ENCODE peak calls at places on chromosomes 16 and 17, in five cellular contexts. V is H1, X is H9, B is trophoblast cell, D is neuronal stem cell. R is an unnamed sample.

GRCh38 chr17:77319211-77320031 is 178.7 kb downstream of the SEC14L1 start:
- DNase-seq in V (no peak), B (peak), D (no peak), X (peak), R (peak)

GRCh38 chr16:82641336-82641984 is 14.7 kb downstream of the CDH13 start:
- DNase-seq in X (no peak), V (no peak), B (no peak), D (no peak), R (peak)

GRCh38 chr16:89449726-89450335 is 40.5 kb downstream of the ANKRD11 start:
- DNase-seq in D (no peak), B (peak), X (no peak), V (no peak), R (peak)

GRCh38 chr17:74960739-74961342 is 11.7 kb downstream of the HID1 start:
- DNase-seq in B (peak), X (peak), D (no peak), V (peak), R (peak)

GRCh38 chr17:45438931-45439610 is 6.4 kb upstream of the ARHGAP27 start:
- DNase-seq in D (no peak), V (no peak), X (no peak), B (no peak), R (no peak)

GRCh38 chr17:16470302-16470701 is 21.7 kb downstream of the LRRC75A start:
- DNase-seq in X (peak), V (no peak), D (no peak), B (no peak), R (no peak)

GRCh38 chr16:87713469-87714229 is 52.1 kb downstream of the KLHDC4 start:
- DNase-seq in B (no peak), D (no peak), X (no peak), V (no peak), R (no peak)

GRCh38 chr17:50882851-50883250 is 16.7 kb upstream of the TOB1 start:
- DNase-seq in X (no peak), B (peak), V (no peak), D (no peak), R (peak)

GRCh38 chr16:12347365-12347764 is 370.8 kb downstream of the SNX29 start:
- DNase-seq in D (no peak), X (no peak), B (no peak), V (no peak), R (no peak)

GRCh38 chr16:89761304-89761922 is 40.1 kb downstream of the ZNF276 start:
- DNase-seq in X (no peak), B (peak), V (no peak), D (no peak), R (no peak)

GRCh38 chr17:16287563-16288027 is 65.7 kb downstream of the CENPV start:
- DNase-seq in X (no peak), B (peak), D (no peak), V (no peak), R (peak)

GRCh38 chr16:47880653-47881052 is 275.1 kb downstream of the ABCC12 start:
- DNase-seq in X (no peak), V (no peak), B (no peak), D (no peak), R (no peak)

GRCh38 chr16:73185737-73186136 is 137.8 kb upstream of the ZFHX3 start:
- DNase-seq in B (no peak), D (no peak), V (no peak), X (no peak), R (no peak)

GRCh38 chr16:35188288-35189155 is 1729.1 kb downstream of the TP53TG3F start:
- DNase-seq in D (no peak), B (peak), X (no peak), V (no peak), R (no peak)

GRCh38 chr17:73697872-73698271 is 53.6 kb upstream of the SDK2 start:
- DNase-seq in V (no peak), D (no peak), X (peak), B (peak), R (no peak)

GRCh38 chr17:2282297-2282873 is 21.2 kb downstream of the SMG6 start:
- DNase-seq in V (no peak), X (peak), D (peak), B (peak), R (peak)

GRCh38 chr16:52068447-52069074 is 478.4 kb downstream of the TOX3 start:
- DNase-seq in X (peak), B (peak), D (peak), V (peak), R (peak)

GRCh38 chr16:66984902-66985311 is 3.5 kb upstream of the CES4A start:
- DNase-seq in D (no peak), X (no peak), V (no peak), B (no peak), R (no peak)

GRCh38 chr17:21113706-21114105 is 13.1 kb upstream of the DHRS7B start:
- DNase-seq in D (no peak), V (no peak), X (no peak), B (no peak), R (no peak)

GRCh38 chr17:72954595-72954994 is 137.9 kb downstream of the SLC39A11 start:
- DNase-seq in D (no peak), B (no peak), V (no peak), X (no peak), R (no peak)

GRCh38 chr17:57315061-57315851 is 58.9 kb downstream of the MSI2 start:
- DNase-seq in V (no peak), X (no peak), D (no peak), B (peak), R (no peak)

GRCh38 chr17:76718516-76718915 is 7.8 kb upstream of the MXRA7 start:
- DNase-seq in V (no peak), D (no peak), B (no peak), X (no peak), R (no peak)

GRCh38 chr16:71698491-71698890 is 26.0 kb downstream of the PHLPP2 start:
- DNase-seq in V (no peak), B (no peak), D (no peak), X (no peak), R (no peak)

GRCh38 chr16:71703324-71703723 is 21.2 kb downstream of the PHLPP2 start:
- DNase-seq in X (no peak), B (no peak), D (no peak), V (no peak), R (no peak)

DNA sequence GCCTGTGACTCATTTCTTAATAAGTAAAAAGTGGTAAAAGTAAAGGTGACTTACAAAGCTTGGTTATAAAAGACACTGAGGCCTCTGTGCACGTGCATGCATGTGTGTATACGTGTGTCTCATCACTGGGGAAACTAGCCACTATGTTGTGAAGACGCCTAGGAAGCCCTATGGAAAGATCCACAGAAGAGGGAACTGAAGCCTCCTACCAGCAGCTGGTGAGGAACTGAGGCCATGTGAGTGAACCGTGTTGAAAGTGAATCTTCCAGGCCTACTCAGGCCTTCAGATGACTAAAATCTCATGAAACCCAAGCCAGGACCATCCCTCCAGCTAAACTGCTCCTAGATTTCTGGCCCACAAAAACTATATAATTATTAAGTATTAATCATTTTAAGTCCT is 23.7 kb downstream of the PHLPP2 start:
- DNase-seq in V (no peak), B (no peak), X (no peak), D (no peak), R (no peak)
- H2BK12ac ChIP-seq in V (no peak), B (no peak), X (no peak), D (no peak), R (no peak)

GRCh38 chr16:28606291-28607115 is 3.3 kb downstream of the SULT1A1 start:
- DNase-seq in D (no peak), X (no peak), V (no peak), B (no peak), R (no peak)

GRCh38 chr16:28609631-28610594 is at the start of gene SULT1A1:
- DNase-seq in D (no peak), V (no peak), X (peak), B (peak), R (no peak)

GRCh38 chr16:28604186-28604565 is 5.7 kb downstream of the SULT1A1 start:
- DNase-seq in D (no peak), X (no peak), V (no peak), B (no peak), R (no peak)

GRCh38 chr16:28610595-28611270 is 889 bp upstream of the SULT1A1 start:
- DNase-seq in V (no peak), X (peak), B (no peak), D (no peak), R (no peak)

DNA sequence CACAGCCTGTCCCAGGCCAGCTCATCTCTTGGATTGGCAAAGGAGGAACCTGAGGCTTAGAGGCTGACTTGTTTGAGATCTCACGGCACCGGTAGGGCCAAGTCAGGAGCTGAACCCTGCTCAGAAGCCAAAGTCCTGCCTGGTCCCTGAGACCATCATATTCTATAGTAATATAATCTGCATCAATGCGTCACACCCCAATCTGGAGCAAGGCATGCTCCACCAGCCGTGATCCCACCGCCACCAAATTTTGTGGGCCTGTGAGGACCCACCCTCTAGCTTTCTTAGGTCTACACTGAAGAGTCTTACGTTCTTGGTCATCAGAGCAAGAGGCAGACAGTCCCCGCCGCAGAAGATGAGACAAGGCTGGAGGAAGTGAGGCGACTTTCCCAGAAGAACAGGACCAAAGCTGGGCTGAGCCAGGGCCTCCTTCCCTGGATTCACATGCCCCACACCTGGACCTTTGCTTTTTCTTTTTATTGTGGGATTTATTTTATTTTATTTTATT is 2.7 kb downstream of the SULT1A1 start:
- DNase-seq in X (no peak), D (no peak), V (no peak), B (no peak), R (no peak)
- H3K27ac ChIP-seq in X (no peak), D (no peak), V (no peak), B (no peak), R (no peak)

DNA sequence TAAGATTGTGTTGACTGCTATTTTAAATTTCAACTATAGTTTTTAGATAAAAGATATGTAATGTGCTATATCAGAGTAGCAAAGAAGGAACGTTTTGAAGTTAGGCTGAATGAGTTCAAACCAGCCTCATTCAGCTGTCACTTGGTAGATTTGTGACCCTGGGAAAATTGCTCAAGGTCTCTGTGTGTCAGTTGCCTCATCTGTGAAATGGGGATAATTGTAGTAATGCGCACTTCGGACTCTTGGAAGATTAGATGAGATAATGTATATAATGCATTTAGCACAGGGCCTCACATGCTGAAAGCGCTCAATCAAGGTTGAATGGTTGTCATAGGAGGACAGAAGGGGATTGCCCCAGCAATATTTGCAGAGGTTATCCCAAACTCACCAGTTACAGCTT is 4.7 kb downstream of the BMERB1 start:
- DNase-seq in X (no peak), B (no peak), D (no peak), V (no peak), R (no peak)
- H4K91ac ChIP-seq in X (no peak), B (no peak), D (no peak), V (no peak), R (no peak)

GRCh38 chr16:71247478-71247877 is 17.0 kb upstream of the HYDIN start:
- DNase-seq in D (no peak), X (no peak), B (no peak), V (no peak), R (no peak)

GRCh38 chr16:71250461-71251232 is 20.1 kb upstream of the HYDIN start:
- DNase-seq in V (no peak), B (no peak), X (no peak), D (no peak), R (no peak)

GRCh38 chr16:71242601-71243000 is 12.1 kb upstream of the HYDIN start:
- DNase-seq in D (no peak), B (no peak), V (no peak), X (no peak), R (no peak)

GRCh38 chr16:71249399-71249798 is 18.9 kb upstream of the HYDIN start:
- DNase-seq in V (no peak), B (no peak), X (peak), D (no peak), R (no peak)

DNA sequence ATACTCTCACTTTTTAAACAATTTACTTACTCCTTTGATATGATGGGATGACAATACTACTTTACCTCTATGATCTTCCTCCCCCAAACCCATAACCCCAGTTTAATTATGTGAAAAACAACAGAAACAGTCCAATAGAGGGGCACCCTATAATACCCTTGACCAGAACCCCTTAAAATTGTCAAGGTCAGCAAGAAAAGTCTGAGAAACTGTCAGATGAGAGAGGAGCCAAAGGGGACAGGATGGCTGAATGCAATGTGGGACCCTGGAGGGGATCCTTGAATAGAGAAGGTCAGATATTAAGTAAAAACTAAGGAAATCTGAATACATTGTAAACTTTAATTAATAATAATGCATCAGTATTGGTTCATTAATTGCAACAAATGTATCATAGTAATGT is 15.8 kb upstream of the HYDIN start:
- DNase-seq in V (no peak), D (no peak), B (no peak), X (no peak), R (no peak)
- H2BK12ac ChIP-seq in V (no peak), D (no peak), B (no peak), X (no peak), R (no peak)

DNA sequence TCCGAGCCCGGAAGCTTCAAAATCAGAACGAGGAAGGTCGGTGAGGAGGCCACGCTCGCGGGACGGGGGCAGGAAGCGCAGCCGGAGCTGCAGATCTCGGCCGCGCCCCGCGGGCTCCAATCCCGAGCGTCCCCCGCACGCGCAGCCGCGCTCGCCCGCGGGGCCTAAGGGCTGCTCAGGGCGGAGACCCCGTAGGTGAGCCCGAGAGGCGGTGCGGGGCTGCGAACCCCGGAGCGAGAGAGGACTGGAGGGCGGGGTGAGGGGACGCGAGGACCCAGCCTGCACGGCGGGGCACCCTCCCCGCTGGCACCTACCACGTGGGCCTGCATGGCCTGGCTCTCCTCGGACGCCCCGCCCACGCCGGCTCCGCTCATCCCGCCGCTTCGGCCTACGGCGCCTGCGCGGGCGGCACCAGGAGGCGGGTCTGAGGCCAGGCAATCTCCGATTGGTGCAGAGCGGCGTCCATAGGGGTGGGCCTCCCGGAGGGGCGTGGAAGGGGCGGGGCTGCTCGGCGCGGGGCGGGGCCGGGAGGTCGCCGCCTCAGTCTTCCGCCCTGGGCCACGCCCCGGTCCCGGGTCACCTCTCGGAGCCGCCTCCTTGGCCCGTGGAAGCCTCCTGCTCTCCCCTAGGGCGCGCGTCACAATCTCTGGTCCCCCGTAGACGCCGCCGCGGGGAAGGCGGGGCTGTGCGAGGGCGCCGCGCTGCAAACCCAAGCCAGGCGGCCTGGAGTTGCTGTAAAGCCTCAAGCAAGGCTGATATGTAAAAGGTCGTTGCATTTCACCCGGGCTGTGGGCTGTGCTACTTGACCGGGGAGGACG is 27.8 kb upstream of the METRNL start:
- DNase-seq in X (peak), B (peak), V (peak), D (peak), R (peak)
- H3K27ac ChIP-seq in X (no peak), B (peak), V (peak), D (peak), R (no peak)

DNA sequence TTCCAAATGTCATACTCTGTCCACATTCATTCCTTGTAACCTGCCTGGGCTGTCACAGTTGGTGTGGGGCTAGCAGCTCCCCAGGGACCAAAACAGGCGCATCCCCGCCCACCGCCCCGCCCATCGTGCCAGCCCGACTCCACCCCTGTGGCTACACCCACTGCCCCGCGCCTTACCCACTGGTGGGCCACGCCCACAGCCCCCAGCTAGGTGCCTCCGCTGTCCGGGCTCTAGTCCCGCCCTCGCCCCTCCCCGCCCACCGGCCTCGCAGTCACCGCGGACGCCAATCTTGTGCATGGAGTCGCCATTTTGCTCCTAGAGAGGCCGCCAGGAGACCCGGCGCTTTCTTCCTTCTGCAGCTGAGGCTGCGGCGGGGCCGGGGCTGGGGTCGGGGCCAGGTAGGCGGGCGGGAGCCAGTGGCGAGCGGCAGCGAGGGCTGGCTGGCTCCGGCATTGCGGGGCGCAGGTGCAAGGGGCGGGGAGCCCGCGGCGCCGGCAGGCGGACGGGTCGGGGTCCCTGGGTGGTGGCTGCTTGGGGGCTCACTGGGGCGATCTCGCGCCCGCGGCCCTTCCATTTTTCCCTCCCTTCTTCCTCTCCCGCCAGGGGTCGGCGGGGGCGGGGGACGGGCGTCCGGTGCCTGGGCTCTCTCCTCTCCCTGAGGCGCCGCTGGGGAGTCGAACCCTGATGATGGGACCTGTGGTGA is at the start of gene PRPSAP2:
- DNase-seq in X (peak), D (peak), B (peak), V (peak), R (peak)
- H4K91ac ChIP-seq in X (no peak), D (no peak), B (peak), V (no peak), R (peak)

GRCh38 chr16:3242709-3243108 is 7.8 kb upstream of the ZNF200 start:
- DNase-seq in D (no peak), V (no peak), X (no peak), B (peak), R (no peak)
- H2BK12ac ChIP-seq in D (no peak), V (no peak), X (no peak), B (no peak), R (no peak)

GRCh38 chr17:43016216-43016615 is 6.0 kb downstream of the VAT1 start:
- DNase-seq in V (no peak), D (no peak), B (no peak), X (no peak), R (no peak)
- H3K27ac ChIP-seq in V (no peak), D (no peak), B (no peak), X (no peak), R (no peak)

GRCh38 chr16:86622700-86623615 is 44.6 kb downstream of the FOXL1 start:
- DNase-seq in B (no peak), V (no peak), X (no peak), D (no peak), R (no peak)
- H4K91ac ChIP-seq in B (no peak), V (no peak), X (no peak), D (no peak), R (no peak)

DNA sequence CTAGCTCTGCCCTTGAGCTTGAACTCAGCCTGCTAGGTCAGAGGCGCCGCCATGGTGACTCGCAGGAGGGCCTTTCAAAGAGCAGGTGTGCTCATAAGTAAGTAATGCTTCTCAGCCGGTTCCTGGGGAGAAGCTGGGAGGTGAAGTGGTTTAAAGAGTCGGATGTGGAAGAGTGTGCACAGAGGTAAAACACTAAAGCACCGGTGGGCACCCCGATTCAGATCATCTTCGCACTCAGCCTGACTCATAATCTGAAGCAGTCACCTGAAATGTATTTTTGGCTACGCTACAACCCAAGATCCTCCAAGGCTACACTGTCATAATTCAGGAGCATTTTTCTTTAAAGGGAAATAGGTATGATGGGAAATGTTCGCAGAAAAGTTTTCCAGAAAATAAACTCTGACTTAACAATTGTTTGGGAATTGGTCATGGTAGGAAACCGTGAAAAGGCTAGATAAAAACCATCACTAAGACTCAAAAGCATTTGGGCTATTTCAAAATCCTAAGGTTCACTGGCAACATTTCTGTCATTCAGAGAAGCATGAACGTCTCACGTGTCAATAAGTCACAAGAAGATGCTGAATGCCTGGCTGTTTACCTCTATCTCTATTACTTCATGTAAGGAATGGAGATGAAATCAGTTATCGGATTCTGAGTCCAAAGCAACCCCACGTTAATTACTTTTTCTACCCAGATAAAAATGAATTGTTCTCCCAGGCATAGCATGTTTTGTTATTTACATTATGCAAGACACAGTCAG is 17.8 kb downstream of the CDH8 start:
- DNase-seq in X (no peak), B (peak), D (no peak), V (no peak), R (no peak)
- H2BK12ac ChIP-seq in X (no peak), B (no peak), D (no peak), V (no peak), R (no peak)

R was measured in mesenchymal stem cell.